ENCODE peak calls at places on chromosome 21, in seven cellular contexts. R is RWPE2; Y is CD8-positive, alpha-beta T cell; A is tibial nerve; M is colonic mucosa; J is left lung; N is BE2C. I is an unnamed sample.

GRCh38 chr21:14533555-14534400 is 12.3 kb downstream of the SAMSN1 start:
- DNase-seq in J (no peak), R (no peak), Y (peak; percentile 17), N (no peak), M (no peak), A (no peak), I (no peak)

GRCh38 chr21:41357546-41357945 is 4.3 kb upstream of the MX2 start:
- DNase-seq in Y (no peak), N (no peak), R (no peak), M (no peak), A (no peak), J (no peak), I (no peak)

GRCh38 chr21:16007933-16008332 is 278.2 kb downstream of the USP25 start:
- DNase-seq in Y (no peak), N (no peak), R (no peak), A (no peak), J (no peak), M (no peak), I (no peak)

GRCh38 chr21:23162213-23162946 is 2164.2 kb downstream of the NCAM2 start:
- DNase-seq in N (no peak), J (no peak), R (no peak), M (no peak), A (no peak), Y (no peak), I (no peak)

GRCh38 chr21:15520811-15521643 is 208.8 kb upstream of the USP25 start:
- DNase-seq in R (no peak), A (no peak), J (no peak), M (no peak), Y (no peak), N (no peak), I (no peak)

GRCh38 chr21:26117324-26117971 is 53.1 kb downstream of the APP start:
- DNase-seq in N (no peak), M (no peak), J (no peak), R (no peak), A (no peak), Y (no peak), I (no peak)

GRCh38 chr21:15058718-15059316 is 6.0 kb downstream of the NRIP1 start:
- DNase-seq in M (no peak), J (no peak), A (no peak), R (no peak), N (no peak), Y (no peak), I (no peak)

GRCh38 chr21:15742052-15742451 is 12.3 kb downstream of the USP25 start:
- DNase-seq in M (no peak), R (no peak), N (no peak), Y (no peak), J (no peak), A (no peak), I (no peak)

GRCh38 chr21:46555678-46556077 is 49.2 kb downstream of the S100B start:
- DNase-seq in R (no peak), A (no peak), M (no peak), N (no peak), Y (no peak), J (no peak), I (no peak)

GRCh38 chr21:38306833-38307232 is 50.0 kb downstream of the KCNJ15 start:
- DNase-seq in A (no peak), N (no peak), J (no peak), Y (no peak), R (no peak), M (no peak), I (no peak)

GRCh38 chr21:15843766-15844165 is 114.0 kb downstream of the USP25 start:
- DNase-seq in R (no peak), J (no peak), N (no peak), A (no peak), Y (no peak), M (no peak), I (no peak)

GRCh38 chr21:25960423-25960822 is 210.1 kb downstream of the APP start:
- DNase-seq in Y (no peak), M (no peak), R (no peak), J (no peak), N (peak; percentile 13), A (no peak), I (no peak)

GRCh38 chr21:25456672-25457071 is 150.6 kb downstream of the MRPL39 start:
- DNase-seq in R (no peak), A (no peak), M (no peak), J (no peak), Y (no peak), N (no peak), I (no peak)

GRCh38 chr21:29125199-29125598 is 5.2 kb upstream of the MAP3K7CL start:
- DNase-seq in Y (no peak), N (no peak), A (no peak), J (no peak), R (no peak), M (no peak), I (no peak)

GRCh38 chr21:29125979-29126378 is 4.5 kb upstream of the MAP3K7CL start:
- DNase-seq in Y (no peak), A (no peak), R (no peak), M (no peak), N (no peak), J (no peak), I (no peak)

GRCh38 chr21:29124645-29125044 is 5.8 kb upstream of the MAP3K7CL start:
- DNase-seq in M (no peak), R (no peak), Y (no peak), N (no peak), J (no peak), A (no peak), I (no peak)

GRCh38 chr21:29117372-29117955 is 13.0 kb upstream of the MAP3K7CL start:
- DNase-seq in Y (no peak), A (no peak), J (no peak), R (no peak), N (no peak), M (no peak), I (no peak)

GRCh38 chr21:29121759-29122158 is 8.7 kb upstream of the MAP3K7CL start:
- DNase-seq in J (no peak), A (no peak), Y (no peak), M (no peak), R (no peak), N (no peak), I (no peak)
- H3K4me1 ChIP-seq in J (no peaks in the 10 kb centered on the region), A (no peaks in the 10 kb centered on the region), Y (no peaks in the 10 kb centered on the region), M (no peaks in the 10 kb centered on the region), R (no peaks in the 10 kb centered on the region), N (no peaks in the 10 kb centered on the region), I (no peaks in the 10 kb centered on the region)

DNA sequence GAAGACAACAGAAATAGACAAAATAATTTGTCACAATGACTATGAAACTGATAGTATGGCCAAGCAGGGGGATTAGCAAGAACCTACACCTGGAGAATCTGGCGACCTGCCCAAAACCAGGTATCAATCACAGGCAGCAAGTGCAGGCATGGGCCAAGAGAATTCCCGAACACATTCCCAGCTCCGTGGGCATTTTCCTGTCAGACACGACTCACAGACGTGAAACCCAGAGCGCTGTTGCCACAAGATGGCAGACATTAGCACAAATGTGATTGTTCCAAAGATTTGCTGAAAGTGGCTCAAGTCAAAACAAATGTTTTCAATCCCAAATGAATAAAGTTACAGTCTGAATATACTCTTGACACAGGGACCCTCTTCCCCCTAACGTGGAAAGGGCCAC is 36.8 kb downstream of the HLCS start:
- DNase-seq in J (no peak), Y (no peak), R (peak; percentile 76), N (no peak), A (peak; percentile 12), M (no peak), I (no peak)
- TF ChIP-seq CTCF in J (no peak), Y (no peak), R (peak; percentile 57), N (peak; percentile 31), A (no peak), M (no peak), I (no peak)

GRCh38 chr21:42614811-42615342 is 38.5 kb upstream of the PDE9A start:
- DNase-seq in J (no peak), M (peak; percentile 50), Y (peak; percentile 41), R (peak; percentile 76), N (peak; percentile 51), A (no peak), I (peak; percentile 81)

GRCh38 chr21:42614391-42614790 is 39.0 kb upstream of the PDE9A start:
- DNase-seq in J (no peak), Y (peak; percentile 49), R (peak; percentile 26), N (no peak), M (no peak), A (no peak), I (peak; percentile 38)

GRCh38 chr21:42617476-42617875 is 35.9 kb upstream of the PDE9A start:
- DNase-seq in R (peak; percentile 62), A (no peak), J (peak; percentile 78), Y (no peak), M (no peak), N (no peak), I (no peak)

GRCh38 chr21:42616366-42617340 is 36.8 kb upstream of the PDE9A start:
- DNase-seq in A (no peak), R (peak; percentile 69), N (no peak), Y (peak; percentile 20), M (no peak), J (no peak), I (peak; percentile 61)

GRCh38 chr21:42615924-42616323 is 37.5 kb upstream of the PDE9A start:
- DNase-seq in Y (no peak), M (no peak), R (no peak), A (no peak), J (no peak), N (no peak), I (no peak)
- H3K27me3 ChIP-seq in Y (no peaks in the 10 kb centered on the region), M (no peaks in the 10 kb centered on the region), R (peaks cover 5% of the 10 kb centered on the region), A (peaks cover 36% of the 10 kb centered on the region), J (peaks cover 47% of the 10 kb centered on the region), N (peaks cover 36% of the 10 kb centered on the region), I (peaks cover 18% of the 10 kb centered on the region)

GRCh38 chr21:36753556-36753955 is 54.6 kb downstream of the SIM2 start:
- DNase-seq in A (no peak), Y (no peak), R (no peak), M (no peak), J (no peak), N (no peak), I (no peak)
- H3K4me1 ChIP-seq in A (no peaks in the 10 kb centered on the region), Y (no peaks in the 10 kb centered on the region), R (peaks cover 7% of the 10 kb centered on the region), M (no peaks in the 10 kb centered on the region), J (peaks cover 6% of the 10 kb centered on the region), N (no peaks in the 10 kb centered on the region), I (no peaks in the 10 kb centered on the region)

DNA sequence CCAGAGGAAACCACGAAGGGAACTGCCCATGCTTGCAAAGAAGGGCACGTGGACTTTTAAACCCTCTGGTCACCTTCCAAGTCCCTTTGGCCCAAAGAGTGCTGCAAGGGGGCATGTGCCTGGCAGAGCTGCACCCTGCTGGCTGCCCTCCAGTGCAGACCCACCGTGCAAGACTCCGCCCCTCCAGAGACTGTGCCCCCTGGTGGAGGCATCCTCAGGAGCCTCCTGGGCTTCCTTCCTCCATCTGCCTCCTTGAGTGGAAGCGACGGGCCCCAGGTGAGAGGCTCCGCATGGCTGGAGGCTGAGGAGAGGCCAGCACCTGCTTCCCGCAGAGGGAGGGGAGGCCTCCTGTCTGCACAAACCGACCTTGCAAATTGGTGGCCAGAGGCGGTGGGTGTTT is 100.7 kb downstream of the CRYAA start:
- DNase-seq in A (no peak), N (peak; percentile 37), R (peak; percentile 47), M (no peak), Y (peak; percentile 57), J (no peak), I (peak; percentile 60)
- TF ChIP-seq CTCF in A (no peak), N (peak; percentile 46), R (peak; percentile 21), M (no peak), Y (peak; percentile 38), J (no peak), I (peak; percentile 31)

I was measured in upper lobe of right lung.